ENCODE peak calls at places on chromosomes 11 and 22, in nine cellular contexts. G is HL-60, H is H1, Z is MM.1S, S is HCT116, W is cardiac fibroblast, V is bronchial epithelial cell, C is dorsolateral prefrontal cortex, B is transverse colon. I is an unnamed sample.

GRCh38 chr11:48172818-48173609 is 43.6 kb upstream of the OR4B1 start:
- DNase-seq in W (peak), Z (peak), C (peak), H (peak), B (peak), V (peak), S (peak), G (peak), I (peak)

GRCh38 chr22:23752090-23752691 is 1.3 kb upstream of the ZNF70 start:
- DNase-seq in G (peak), H (no peak), W (no peak), S (no peak), C (no peak), B (peak), Z (no peak), V (no peak), I (no peak)

GRCh38 chr11:121004196-121004840 is 19.6 kb upstream of the TBCEL start:
- DNase-seq in H (no peak), V (no peak), S (no peak), W (no peak), Z (no peak), B (no peak), C (no peak), G (no peak), I (no peak)

GRCh38 chr22:49903322-49904039 is 14.8 kb downstream of the ALG12 start:
- DNase-seq in G (no peak), V (no peak), H (no peak), W (no peak), C (no peak), Z (no peak), B (no peak), S (no peak), I (no peak)

GRCh38 chr22:35544189-35544588 is 3.6 kb downstream of the RASD2 start:
- DNase-seq in Z (no peak), C (no peak), V (no peak), H (no peak), S (no peak), G (no peak), W (no peak), B (no peak), I (no peak)

GRCh38 chr11:68012843-68013610 is 2.9 kb downstream of the ALDH3B1 start:
- DNase-seq in S (peak), V (peak), W (peak), C (no peak), G (no peak), B (no peak), Z (peak), H (no peak), I (peak)

GRCh38 chr11:70016666-70017347 is 61.3 kb upstream of the ANO1 start:
- DNase-seq in Z (peak), V (peak), G (no peak), H (no peak), W (peak), B (no peak), S (peak), C (no peak), I (peak)

GRCh38 chr11:116895053-116895757 is 57.8 kb upstream of the APOA1 start:
- DNase-seq in G (peak), S (no peak), Z (no peak), V (peak), H (peak), W (peak), C (no peak), B (peak), I (peak)

GRCh38 chr11:68996376-68997123 is 15.8 kb upstream of the MRGPRD start:
- DNase-seq in W (no peak), S (no peak), H (no peak), B (no peak), C (no peak), Z (no peak), G (no peak), V (no peak), I (no peak)

GRCh38 chr22:49683032-49683431 is 144.6 kb downstream of the BRD1 start:
- DNase-seq in V (no peak), W (no peak), B (no peak), G (no peak), H (no peak), C (no peak), Z (no peak), S (no peak), I (no peak)

GRCh38 chr11:10450451-10451398 is 4.3 kb upstream of the AMPD3 start:
- DNase-seq in V (peak), B (peak), W (no peak), Z (peak), C (no peak), G (peak), H (peak), S (peak), I (peak)

GRCh38 chr22:43129426-43130425 is 13.5 kb downstream of the MCAT start:
- DNase-seq in V (no peak), G (peak), S (no peak), B (no peak), W (no peak), C (no peak), Z (no peak), H (no peak), I (no peak)

GRCh38 chr22:17343766-17344165 is 25.5 kb upstream of the CECR2 start:
- DNase-seq in B (no peak), Z (no peak), G (no peak), W (no peak), H (no peak), S (no peak), C (no peak), V (no peak), I (no peak)

GRCh38 chr22:28105396-28105795 is 186.3 kb upstream of the PITPNB start:
- DNase-seq in B (no peak), Z (no peak), G (no peak), V (no peak), W (no peak), S (no peak), C (no peak), H (no peak), I (no peak)

GRCh38 chr11:9626778-9627394 is 37.0 kb upstream of the SWAP70 start:
- DNase-seq in S (no peak), H (peak), C (no peak), B (no peak), G (no peak), Z (no peak), W (no peak), V (no peak), I (peak)

GRCh38 chr22:21876486-21877176 is 9.2 kb upstream of the MAPK1 start:
- DNase-seq in H (no peak), Z (no peak), G (peak), S (no peak), B (no peak), V (no peak), W (peak), C (no peak), I (peak)

GRCh38 chr11:69339041-69339733 is 45.2 kb downstream of the MYEOV start:
- DNase-seq in Z (no peak), V (no peak), G (no peak), B (no peak), S (no peak), H (no peak), W (no peak), C (no peak), I (no peak)

GRCh38 chr11:72421351-72421750 is 13.0 kb downstream of the CLPB start:
- DNase-seq in S (no peak), W (no peak), Z (no peak), G (no peak), B (no peak), H (no peak), C (no peak), V (no peak), I (no peak)

GRCh38 chr22:35443790-35444684 is 44.1 kb downstream of the MCM5 start:
- DNase-seq in V (no peak), H (no peak), S (no peak), B (no peak), Z (no peak), W (no peak), G (no peak), C (no peak), I (no peak)

GRCh38 chr11:32332990-32333334 is 102.4 kb downstream of the WT1 start:
- DNase-seq in S (no peak), Z (no peak), B (no peak), G (no peak), C (no peak), W (no peak), V (no peak), H (no peak), I (no peak)
- H3K4me3 ChIP-seq in S (no peak), Z (no peak), B (peak), G (peak), C (peak), W (no peak), V (no peak), H (peak), I (peak)

DNA sequence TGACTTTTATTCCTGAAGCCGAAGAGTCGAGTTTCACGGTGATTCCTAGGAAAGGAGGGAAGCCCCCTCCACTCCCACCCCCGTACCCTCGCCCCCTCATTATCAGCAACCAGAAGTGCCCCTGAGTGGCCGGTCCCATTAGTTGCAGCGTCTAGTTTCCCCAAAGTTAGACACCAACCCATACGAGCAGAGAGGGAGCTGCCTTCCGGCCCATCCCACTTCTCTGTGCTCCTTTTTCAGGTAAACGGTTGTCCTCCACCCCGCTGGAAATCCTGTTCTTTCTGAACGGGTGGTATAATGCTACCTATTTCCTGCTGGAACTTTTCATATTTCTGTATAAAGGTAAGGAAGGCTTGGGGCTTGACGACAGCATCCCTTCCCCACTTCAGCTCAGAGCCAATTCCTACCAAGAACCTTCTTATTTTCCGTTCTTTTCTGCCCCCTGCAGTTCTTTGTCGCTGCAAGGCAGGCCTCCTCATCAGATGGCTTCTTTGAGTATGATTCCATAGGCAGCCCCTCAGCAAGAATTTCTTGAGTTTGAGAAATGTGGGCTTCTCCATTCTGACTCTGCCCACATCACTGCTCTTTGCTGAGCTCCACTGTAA is 706 bp downstream of the TMEM216 start:
- DNase-seq in Z (peak), B (no peak), S (no peak), C (no peak), H (no peak), W (no peak), G (no peak), V (peak), I (peak)
- TF ChIP-seq CTCF in Z (peak), B (no peak), S (peak), C (no peak), H (no peak), W (no peak), G (no peak), V (peak), I (peak)

DNA sequence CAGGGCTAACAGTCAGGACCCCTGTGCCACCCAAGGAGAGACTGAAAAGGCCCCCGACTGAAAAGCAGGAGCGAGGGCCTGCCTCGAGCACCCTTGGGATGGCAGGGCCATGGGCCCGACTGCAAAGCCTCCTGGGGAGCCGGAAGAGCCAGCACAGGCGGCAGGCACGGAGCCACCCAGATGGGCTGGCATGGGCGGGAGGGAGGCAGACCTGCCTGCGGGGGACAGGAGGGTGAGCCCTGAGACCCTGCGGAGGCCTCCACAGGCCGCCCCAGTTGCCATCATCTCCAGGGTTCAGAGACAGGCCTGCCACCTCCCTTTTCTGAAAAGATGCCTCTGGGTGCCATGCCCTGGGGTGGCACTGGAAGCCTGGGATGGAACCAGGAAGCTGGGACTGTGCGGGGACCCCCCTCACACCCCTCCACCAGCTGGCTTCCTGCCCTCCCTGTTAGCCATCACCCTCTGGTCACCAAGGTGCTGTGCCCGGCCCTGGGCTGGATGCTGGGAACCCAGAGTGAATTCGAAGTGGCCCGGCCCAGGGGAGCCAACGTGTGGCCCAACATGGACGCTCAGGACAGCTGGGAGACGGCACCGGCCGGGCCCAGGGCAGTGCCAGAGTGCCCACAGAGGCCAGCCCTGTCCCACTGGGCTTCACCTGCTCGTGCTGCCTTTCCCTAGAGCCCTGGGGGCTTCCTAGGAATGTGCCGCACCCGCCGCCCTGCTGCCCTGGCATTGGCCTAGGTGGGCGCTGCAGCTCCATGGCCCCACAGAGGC is 13.8 kb downstream of the TSPAN32 start:
- DNase-seq in V (no peak), G (no peak), H (no peak), C (no peak), W (no peak), B (no peak), S (no peak), Z (no peak), I (no peak)
- H3K4me3 ChIP-seq in V (no peak), G (no peak), H (no peak), C (no peak), W (no peak), B (no peak), S (no peak), Z (no peak), I (no peak)

GRCh38 chr11:59918987-59919589 is 19.1 kb upstream of the OOSP1 start:
- DNase-seq in S (peak), W (peak), B (peak), Z (peak), H (peak), G (peak), V (peak), C (no peak), I (peak)
- TF ChIP-seq CTCF in S (peak), W (peak), B (peak), Z (peak), H (no peak), G (peak), V (peak), C (peak), I (peak)

GRCh38 chr11:64608260-64608538 is 17.2 kb downstream of the SLC22A12 start:
- DNase-seq in H (no peak), C (no peak), B (no peak), V (no peak), G (no peak), S (no peak), W (no peak), Z (no peak), I (no peak)
- H3K4me3 ChIP-seq in H (no peak), C (peak), B (peak), V (no peak), G (no peak), S (no peak), W (no peak), Z (no peak), I (peak)

GRCh38 chr22:32473388-32473952 is 1.1 kb upstream of the FBXO7 start:
- DNase-seq in H (peak), B (peak), S (peak), C (no peak), G (peak), Z (peak), V (peak), W (peak), I (peak)

GRCh38 chr22:32476804-32477203 is 2.2 kb downstream of the FBXO7 start:
- DNase-seq in G (no peak), V (no peak), H (no peak), W (no peak), S (no peak), B (no peak), C (no peak), Z (no peak), I (no peak)

GRCh38 chr22:32475428-32476010 is 908 bp downstream of the FBXO7 start:
- DNase-seq in C (peak), V (peak), S (peak), W (peak), H (peak), Z (peak), G (peak), B (peak), I (peak)

GRCh38 chr22:32476286-32476685 is 1.7 kb downstream of the FBXO7 start:
- DNase-seq in B (no peak), V (no peak), Z (peak), S (no peak), C (no peak), G (no peak), H (no peak), W (peak), I (no peak)

GRCh38 chr22:32474635-32475427 is at the start of gene FBXO7:
- DNase-seq in Z (peak), G (peak), S (peak), H (peak), C (peak), B (peak), V (peak), W (peak), I (peak)
- TF ChIP-seq CTCF in Z (peak), G (no peak), S (peak), H (no peak), C (peak), B (peak), V (peak), W (peak), I (peak)

DNA sequence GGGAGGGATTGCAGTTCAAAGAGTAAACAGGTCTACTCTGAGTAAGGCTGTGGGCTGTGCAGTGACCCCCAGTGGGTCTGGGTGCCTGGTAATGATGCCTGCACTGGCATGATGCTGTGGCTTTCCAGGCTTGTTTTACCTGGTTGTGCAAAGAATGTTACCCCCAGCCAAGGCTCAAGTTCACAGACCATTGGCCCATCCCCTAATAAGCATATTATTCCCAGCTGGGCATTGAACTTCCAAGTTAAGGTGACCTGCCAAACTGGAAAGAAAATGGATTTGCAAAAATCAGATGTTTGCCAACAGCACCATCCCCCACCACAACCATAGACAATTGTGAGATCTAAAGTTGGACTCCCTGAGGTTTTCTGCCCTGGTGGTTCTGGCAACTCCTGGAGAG is 7.9 kb upstream of the EHF start:
- DNase-seq in W (no peak), H (no peak), Z (no peak), B (no peak), G (no peak), C (no peak), V (no peak), S (no peak), I (no peak)
- H3K4me3 ChIP-seq in W (no peak), H (no peak), Z (no peak), B (no peak), G (no peak), C (no peak), V (no peak), S (no peak), I (no peak)

DNA sequence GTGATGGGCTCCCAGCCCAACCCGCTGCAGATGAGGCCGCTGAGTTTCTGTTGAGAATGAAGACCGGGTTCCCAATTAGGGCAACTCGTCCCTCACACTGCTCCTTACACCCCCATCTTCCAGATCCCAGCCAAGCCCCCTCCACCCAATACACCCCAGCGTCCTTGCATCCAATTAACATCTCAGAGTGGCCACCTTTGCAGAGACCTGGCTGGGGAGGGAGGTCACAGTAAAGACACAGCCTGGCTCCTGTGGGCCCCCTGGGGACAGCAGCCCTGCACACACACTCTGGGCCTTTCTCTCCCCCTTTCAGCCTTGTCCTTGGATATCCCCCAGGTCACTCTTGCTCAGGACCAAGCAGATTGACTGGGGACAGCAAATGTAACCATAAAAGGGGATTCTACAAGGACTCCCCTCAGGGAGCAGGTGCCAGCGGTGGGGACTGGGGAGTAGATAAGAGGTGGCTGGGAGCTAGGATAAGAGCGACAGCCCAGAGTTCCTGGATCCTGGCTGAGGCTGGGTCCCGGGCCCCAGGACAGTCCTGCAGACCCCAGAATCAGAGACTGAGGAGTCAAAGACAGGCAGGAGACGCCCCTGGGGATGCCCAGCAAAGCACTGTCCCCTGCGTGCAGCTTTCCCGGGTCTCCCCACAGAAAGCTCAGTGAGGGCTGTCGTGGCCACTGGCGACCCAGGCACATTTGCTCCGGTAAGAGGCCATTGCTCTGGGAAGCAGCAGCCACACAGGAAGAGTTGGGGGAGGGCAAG is 8.4 kb downstream of the APOBEC3A start:
- DNase-seq in W (no peak), G (no peak), H (no peak), B (no peak), C (no peak), V (no peak), Z (no peak), S (no peak), I (no peak)
- TF ChIP-seq CTCF in W (no peak), G (no peak), H (no peak), B (no peak), C (no peak), V (no peak), Z (no peak), S (no peak), I (no peak)

DNA sequence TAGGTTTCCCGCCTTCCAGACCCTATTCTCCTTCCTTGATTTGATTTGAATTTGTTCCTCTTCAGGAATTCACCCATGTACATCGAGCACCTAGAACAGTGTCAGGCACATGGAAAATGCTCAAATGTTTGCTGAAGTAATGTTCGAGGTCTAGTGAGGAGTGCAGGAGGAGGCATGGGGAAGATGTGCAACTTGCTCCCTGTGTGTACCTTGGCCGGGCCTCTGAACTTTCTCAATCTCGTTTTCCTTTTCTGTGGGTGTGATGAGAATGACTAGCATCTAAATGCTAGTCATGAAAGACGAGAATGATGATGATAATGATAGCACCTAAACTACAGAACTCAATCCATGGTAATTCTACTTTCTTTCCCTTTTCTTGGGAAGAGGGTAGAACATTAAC is 279.1 kb upstream of the PLET1 start:
- DNase-seq in B (no peak), V (no peak), W (no peak), C (no peak), S (no peak), Z (no peak), H (no peak), G (no peak), I (no peak)
- H3K4me3 ChIP-seq in B (no peak), V (no peak), W (no peak), C (no peak), S (no peak), Z (no peak), H (no peak), G (no peak), I (no peak)

DNA sequence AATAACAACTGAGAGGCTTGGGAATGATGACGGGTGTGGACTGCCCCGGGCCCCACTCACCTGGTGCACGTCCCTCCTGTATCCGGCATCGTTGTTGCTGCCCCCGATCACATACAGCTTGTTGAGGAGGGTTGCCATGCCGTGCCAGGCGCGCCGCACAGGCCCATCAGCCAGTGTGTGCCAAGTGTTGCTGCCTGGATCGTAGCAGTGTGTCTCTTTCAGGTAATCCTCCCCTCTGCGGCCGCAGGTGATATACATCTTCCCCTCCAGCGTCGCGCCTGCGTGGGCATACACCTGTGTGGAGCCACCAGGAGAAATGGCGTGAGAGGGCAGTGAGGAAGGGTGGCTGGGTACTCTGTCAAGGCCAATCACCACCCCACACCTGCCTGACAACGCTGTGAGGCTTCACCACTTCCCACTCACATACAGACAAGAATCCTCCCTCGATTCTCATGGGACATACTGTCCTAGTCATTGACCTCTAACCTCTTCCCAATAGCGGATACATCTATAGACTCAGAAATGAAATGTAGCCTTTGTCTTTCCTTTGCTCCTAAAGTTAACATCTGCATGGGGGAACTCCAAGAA is 8.9 kb upstream of the SCARF2 start:
- DNase-seq in S (no peak), B (no peak), C (no peak), Z (no peak), H (no peak), W (no peak), G (no peak), V (no peak), I (no peak)
- TF ChIP-seq CTCF in S (no peak), B (no peak), C (no peak), Z (no peak), H (no peak), W (no peak), G (no peak), V (no peak), I (no peak)

I was measured in choroid plexus epithelial cell.